ENCODE peak calls at places on chromosomes 16 and 17, in four cellular contexts. A is GM23248, Q is neural progenitor cell, S is SK-N-SH. I is an unnamed sample. For H3K4me1, the result is how much of the 10 kb centered on the place peaks cover.

GRCh38 chr17:67260051-67260987 is 15.3 kb upstream of the HELZ start:
- DNase-seq in A (peak), Q (no peak), S (no peak), I (peak)

GRCh38 chr17:34307110-34307509 is 12.1 kb upstream of the CCL8 start:
- DNase-seq in A (peak), Q (no peak), S (no peak), I (no peak)

GRCh38 chr16:11949527-11949926 is 7.7 kb upstream of the NPIPB2 start:
- DNase-seq in A (peak), Q (peak), S (peak), I (peak)

GRCh38 chr16:49754495-49755290 is 101.2 kb downstream of the ZNF423 start:
- DNase-seq in A (peak), Q (peak), S (peak), I (no peak)

GRCh38 chr17:39096435-39097158 is 54.8 kb downstream of the PLXDC1 start:
- DNase-seq in A (no peak), Q (no peak), S (no peak), I (no peak)

GRCh38 chr17:34420254-34420766 is 57.3 kb upstream of the CCL1 start:
- DNase-seq in A (peak), Q (peak), S (peak), I (peak)

GRCh38 chr17:80662557-80662956 is 117.9 kb downstream of the RPTOR start:
- DNase-seq in A (no peak), Q (no peak), S (no peak), I (no peak)

GRCh38 chr17:82780981-82781893 is 29.4 kb downstream of the TBCD start:
- DNase-seq in A (no peak), Q (no peak), S (no peak), I (no peak)

GRCh38 chr16:86671486-86672214 is 93.3 kb downstream of the FOXL1 start:
- DNase-seq in A (no peak), Q (no peak), S (no peak), I (no peak)

GRCh38 chr17:10812674-10813073 is 8.8 kb upstream of the TMEM238L start:
- DNase-seq in A (no peak), Q (no peak), S (no peak), I (no peak)

GRCh38 chr16:73390936-73391335 is 343.0 kb upstream of the ZFHX3 start:
- DNase-seq in A (peak), Q (no peak), S (no peak), I (peak)

GRCh38 chr17:3532106-3532858 is 25.3 kb downstream of the TRPV3 start:
- DNase-seq in A (no peak), Q (no peak), S (no peak), I (no peak)

GRCh38 chr16:11078812-11079459 is 134.6 kb downstream of the CLEC16A start:
- DNase-seq in A (peak), Q (no peak), S (peak), I (peak)

GRCh38 chr16:1767116-1767994 is 4.0 kb downstream of the NME3 start:
- DNase-seq in A (no peak), Q (no peak), S (no peak), I (no peak)

GRCh38 chr16:25841776-25842175 is 150.0 kb downstream of the HS3ST4 start:
- DNase-seq in A (no peak), Q (no peak), S (no peak), I (no peak)

GRCh38 chr17:79814966-79815835 is 18.3 kb upstream of the CBX8 start:
- DNase-seq in A (peak), Q (peak), S (no peak), I (peak)

GRCh38 chr17:57782642-57783337 is 37.7 kb upstream of the CCDC182 start:
- DNase-seq in A (no peak), Q (peak), S (peak), I (no peak)

GRCh38 chr16:15830832-15831451 is 25.9 kb downstream of the MYH11 start:
- DNase-seq in A (no peak), Q (no peak), S (no peak), I (no peak)

GRCh38 chr17:42667088-42667951 is 8.2 kb downstream of the TUBG2 start:
- DNase-seq in A (peak), Q (no peak), S (peak), I (peak)

GRCh38 chr17:2053380-2054261 is 1.3 kb upstream of the HIC1 start:
- DNase-seq in A (peak), Q (peak), S (peak), I (peak)

GRCh38 chr16:17773698-17774101 is 302.9 kb upstream of the XYLT1 start:
- DNase-seq in A (peak), Q (peak), S (peak), I (no peak)

GRCh38 chr16:85136705-85137322 is 24.5 kb upstream of the CIBAR2 start:
- DNase-seq in A (no peak), Q (no peak), S (peak), I (no peak)

GRCh38 chr16:81523387-81524115 is 78.9 kb downstream of the CMIP start:
- DNase-seq in A (peak), Q (no peak), S (no peak), I (peak)

GRCh38 chr17:33200116-33200515 is 93.0 kb downstream of the ASIC2 start:
- DNase-seq in A (peak), Q (no peak), S (no peak), I (peak)

GRCh38 chr17:7887038-7887481 is 1.5 kb upstream of the CHD3 start:
- DNase-seq in A (peak), Q (peak), S (no peak), I (no peak)

GRCh38 chr16:81693047-81693446 is 86.0 kb upstream of the PLCG2 start:
- DNase-seq in A (no peak), Q (peak), S (no peak), I (no peak)

GRCh38 chr17:15998031-15998574 is 1.4 kb downstream of the ZSWIM7 start:
- DNase-seq in A (no peak), Q (no peak), S (no peak), I (peak)

GRCh38 chr16:4927661-4928060 is 9.3 kb downstream of the PPL start:
- DNase-seq in A (no peak), Q (no peak), S (no peak), I (no peak)

GRCh38 chr16:30092373-30093010 is 768 bp upstream of the TBX6 start:
- DNase-seq in A (peak), Q (peak), S (peak), I (peak)
- H3K4me1 ChIP-seq in A (under half), Q (under half), S (under half), I (under half)

DNA sequence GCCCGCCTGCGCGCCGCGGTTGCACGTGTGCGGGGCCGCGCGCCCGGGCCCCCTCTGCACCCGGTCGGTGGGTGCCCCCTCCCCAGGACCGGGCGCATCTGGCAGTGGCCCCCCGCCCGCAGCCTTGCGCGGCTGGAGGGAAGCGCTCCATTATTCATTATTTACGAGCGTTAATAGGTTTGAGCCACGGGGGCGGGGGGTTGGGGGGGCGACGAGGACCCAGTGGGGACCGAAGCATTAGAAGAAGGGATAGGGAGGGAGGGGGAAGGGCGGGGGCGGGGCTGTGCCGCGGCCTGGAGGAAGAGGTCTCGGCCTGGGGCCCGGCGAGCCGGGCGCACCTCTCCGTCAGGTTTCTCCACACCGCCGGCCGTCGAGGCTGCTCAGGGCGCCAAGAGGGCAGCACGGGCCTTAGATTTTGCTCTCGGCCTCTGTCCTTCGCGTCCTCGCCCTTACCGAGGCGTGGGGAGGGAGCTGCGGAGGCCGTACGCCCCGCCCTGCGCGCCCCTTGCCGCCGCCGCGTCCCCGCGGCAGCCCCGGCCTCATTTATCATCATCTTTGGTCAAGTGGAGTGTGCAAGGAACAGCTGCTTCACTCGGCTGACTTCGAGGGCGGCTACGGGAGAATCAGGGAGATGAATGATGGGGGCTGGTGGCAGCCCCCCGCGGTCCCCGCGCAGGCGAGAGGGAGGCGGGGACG is 54.2 kb downstream of the SREBF1 start:
- DNase-seq in A (peak), Q (peak), S (peak), I (peak)
- TF ChIP-seq EZH2phosphoT487 in A (no peak), Q (peak), S (no peak), I (no peak)

GRCh38 chr17:17742688-17743390 is 61.6 kb downstream of the RAI1 start:
- DNase-seq in A (no peak), Q (no peak), S (no peak), I (no peak)

GRCh38 chr17:17743391-17744112 is 62.3 kb downstream of the RAI1 start:
- DNase-seq in A (no peak), Q (no peak), S (peak), I (no peak)

GRCh38 chr17:17741346-17742023 is 60.2 kb downstream of the RAI1 start:
- DNase-seq in A (peak), Q (peak), S (peak), I (no peak)

GRCh38 chr17:17740627-17741237 is 59.5 kb downstream of the RAI1 start:
- DNase-seq in A (no peak), Q (no peak), S (no peak), I (no peak)

GRCh38 chr17:17742133-17742621 is 60.9 kb downstream of the RAI1 start:
- DNase-seq in A (peak), Q (no peak), S (peak), I (no peak)
- H3K9ac ChIP-seq in A (peak), Q (no peak), S (no peak), I (no peak)

DNA sequence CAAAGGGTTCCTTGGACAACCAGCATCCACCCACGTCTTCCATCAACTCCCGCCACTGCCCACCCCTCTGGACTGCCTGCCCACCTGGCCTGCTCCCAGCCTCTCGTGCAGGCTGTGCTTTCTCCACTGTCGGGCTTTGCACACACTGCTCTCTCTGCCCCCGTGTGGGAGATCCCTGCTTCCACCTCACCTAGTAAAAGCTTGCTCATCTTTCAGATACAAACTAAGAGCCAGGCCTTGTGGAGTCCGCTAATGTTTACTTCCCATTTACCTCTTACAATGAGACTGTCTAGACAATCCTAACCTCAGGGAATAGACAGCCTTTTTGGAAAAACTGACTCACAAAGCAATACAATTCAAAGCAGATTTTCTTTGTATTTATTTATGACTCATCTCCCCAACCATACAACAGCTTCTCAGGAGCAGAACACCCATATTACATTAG is 67.6 kb downstream of the USP31 start:
- DNase-seq in A (peak), Q (no peak), S (peak), I (no peak)
- H3K4me1 ChIP-seq in A (under half), Q (under half), S (under half), I (under half)

GRCh38 chr17:18626152-18626870 is 17.9 kb downstream of the TBC1D28 start:
- DNase-seq in A (no peak), Q (no peak), S (peak), I (no peak)
- TF ChIP-seq EZH2phosphoT487 in A (no peak), Q (no peak), S (no peak), I (no peak)

GRCh38 chr17:47224971-47225370 is 15.8 kb downstream of the MYL4 start:
- DNase-seq in A (peak), Q (no peak), S (no peak), I (peak)
- H3K9ac ChIP-seq in A (peak), Q (no peak), S (peak), I (no peak)

GRCh38 chr17:13922885-13923284 is 146.4 kb upstream of the COX10 start:
- DNase-seq in A (no peak), Q (no peak), S (no peak), I (no peak)

GRCh38 chr17:13920413-13920812 is 148.9 kb upstream of the COX10 start:
- DNase-seq in A (no peak), Q (no peak), S (no peak), I (no peak)

GRCh38 chr17:13919818-13920217 is 149.5 kb upstream of the COX10 start:
- DNase-seq in A (no peak), Q (no peak), S (no peak), I (no peak)

GRCh38 chr17:13925579-13925978 is 143.7 kb upstream of the COX10 start:
- DNase-seq in A (no peak), Q (no peak), S (no peak), I (peak)

GRCh38 chr17:13921841-13922776 is 147.2 kb upstream of the COX10 start:
- DNase-seq in A (no peak), Q (no peak), S (no peak), I (no peak)
- H3K4me1 ChIP-seq in A (under half), Q (under half), S (under half), I (under half)

GRCh38 chr16:66275795-66276428 is 90.6 kb upstream of the CDH5 start:
- DNase-seq in A (peak), Q (peak), S (peak), I (peak)
- TF ChIP-seq EZH2phosphoT487 in A (no peak), Q (no peak), S (no peak), I (no peak)